ENCODE peak calls at places on chromosomes 5 and 9, in eight cellular contexts. Q is cardiac muscle cell; X is upper lobe of right lung; D is tibial nerve; W is ovary; I is CD8-positive, alpha-beta T cell; V is lower lobe of right lung; J is heart left ventricle. S is an unnamed sample.

GRCh38 chr5:173771743-173772406 is 116.3 kb upstream of the CPEB4 start:
- DNase-seq in J (no peak), Q (no peak), D (no peak), X (no peak), I (no peak), V (no peak), W (no peak), S (no peak)

GRCh38 chr9:37582548-37583157 is 6.5 kb upstream of the FBXO10 start:
- DNase-seq in W (no peak), D (no peak), J (no peak), I (no peak), V (no peak), Q (peak; percentile 51), X (no peak), S (peak; percentile 58)

GRCh38 chr9:136403538-136403914 is 3.6 kb upstream of the SNAPC4 start:
- DNase-seq in W (no peak), I (peak; percentile 72), J (no peak), Q (no peak), V (no peak), X (no peak), D (no peak), S (peak; percentile 33)

GRCh38 chr9:134992755-134993124 is 75.0 kb upstream of the FCN1 start:
- DNase-seq in W (peak; percentile 34), I (no peak), J (no peak), Q (no peak), V (peak; percentile 66), X (peak; percentile 87), D (peak; percentile 65), S (no peak)

GRCh38 chr9:27227192-27227591 is 69.8 kb downstream of the EQTN start:
- DNase-seq in J (no peak), D (no peak), Q (no peak), I (no peak), X (no peak), W (no peak), V (no peak), S (no peak)

GRCh38 chr9:85536076-85536475 is 205.7 kb downstream of the AGTPBP1 start:
- DNase-seq in Q (no peak), I (no peak), X (no peak), W (no peak), J (no peak), D (no peak), V (peak; percentile 62), S (no peak)

GRCh38 chr5:96851312-96852062 is 24.8 kb upstream of the ERAP2 start:
- DNase-seq in J (no peak), D (no peak), X (no peak), I (no peak), W (no peak), Q (no peak), V (no peak), S (no peak)

GRCh38 chr9:83154087-83154736 is 91.3 kb upstream of the RASEF start:
- DNase-seq in J (no peak), X (no peak), I (no peak), Q (no peak), V (no peak), W (no peak), D (no peak), S (no peak)

GRCh38 chr9:10251490-10251889 is 361.3 kb downstream of the PTPRD start:
- DNase-seq in V (no peak), X (no peak), J (no peak), D (no peak), Q (no peak), I (no peak), W (no peak), S (no peak)

GRCh38 chr5:151162794-151163193 is 5.2 kb upstream of the ANXA6 start:
- DNase-seq in X (no peak), W (no peak), V (no peak), I (no peak), J (no peak), Q (no peak), D (no peak), S (no peak)

GRCh38 chr9:112887377-112887776 is 3.3 kb downstream of the SLC46A2 start:
- DNase-seq in D (no peak), X (no peak), I (no peak), W (no peak), V (peak; percentile 71), Q (no peak), J (no peak), S (no peak)

GRCh38 chr5:34474573-34475021 is 181.5 kb upstream of the RAI14 start:
- DNase-seq in J (no peak), W (no peak), Q (peak; percentile 55), D (no peak), I (no peak), X (no peak), V (no peak), S (peak; percentile 63)

GRCh38 chr9:133767008-133767407 is 28.9 kb upstream of the SARDH start:
- DNase-seq in Q (no peak), J (no peak), W (no peak), I (no peak), D (no peak), V (no peak), X (no peak), S (no peak)

DNA sequence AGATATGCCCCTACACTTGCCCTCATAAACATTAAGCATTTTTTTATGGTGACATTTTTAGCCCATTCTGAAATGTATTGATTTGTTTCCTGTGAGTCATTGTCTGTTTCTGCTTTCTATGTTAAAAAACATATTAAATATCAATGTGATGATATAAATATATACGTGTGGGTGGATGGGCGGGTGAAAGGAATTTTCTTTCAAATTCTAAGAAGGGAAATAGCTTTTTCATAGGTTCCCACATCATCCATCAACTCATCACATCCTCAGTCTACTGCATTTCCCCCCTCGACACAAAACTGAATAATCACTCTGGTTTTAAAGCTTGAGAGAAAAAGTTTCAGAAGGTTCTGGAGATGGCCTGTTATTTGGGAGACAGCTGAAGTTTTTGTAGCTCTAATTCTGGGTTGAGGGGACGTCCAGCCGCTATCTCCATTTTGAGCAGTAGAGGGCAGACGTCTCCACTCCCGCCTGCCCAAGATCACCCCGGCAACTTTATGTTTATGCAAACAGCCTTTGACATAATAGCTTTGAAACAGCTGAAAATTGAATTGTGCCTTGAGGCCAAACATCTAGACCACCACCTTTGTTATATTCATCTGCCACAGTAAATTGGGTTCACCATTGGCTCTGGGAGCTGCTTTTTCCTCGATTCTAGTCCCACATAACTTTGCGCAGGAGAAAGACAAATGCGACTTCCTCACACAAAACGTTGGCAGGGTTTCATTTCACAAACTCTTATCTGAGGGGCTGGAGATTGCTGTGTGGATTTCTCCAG is 216.2 kb upstream of the CLINT1 start:
- DNase-seq in X (no peak), V (no peak), J (peak; percentile 57), Q (peak; percentile 59), D (peak; percentile 35), I (peak; percentile 39), W (peak; percentile 77), S (peak; percentile 44)
- H3K4me3 ChIP-seq in X (peak overlapping the region; percentile 14), V (peak overlapping the region; percentile 22), J (peak overlapping the region; percentile 42), Q (no peak overlapping the region), D (no peak overlapping the region), I (no peak overlapping the region), W (peak overlapping the region; percentile 32), S (no peak overlapping the region)

GRCh38 chr5:67795781-67796477 is 419.6 kb upstream of the PIK3R1 start:
- DNase-seq in I (no peak), X (no peak), J (no peak), W (no peak), D (no peak), V (no peak), Q (no peak), S (no peak)
- H3K36me3 ChIP-seq in I (no peaks in the 10 kb centered on the region), X (no peaks in the 10 kb centered on the region), J (no peaks in the 10 kb centered on the region), W (no peaks in the 10 kb centered on the region), D (no peaks in the 10 kb centered on the region), V (no peaks in the 10 kb centered on the region), Q (no peaks in the 10 kb centered on the region), S (no peaks in the 10 kb centered on the region)

GRCh38 chr5:112917453-112918005 is 4.5 kb downstream of the REEP5 start:
- DNase-seq in Q (peak; percentile 13), J (no peak), D (no peak), I (no peak), W (no peak), V (no peak), X (no peak), S (no peak)
- H3K27ac ChIP-seq in Q (peak overlapping the region; percentile 79), J (peak overlapping the region; percentile 60), D (no peak overlapping the region), I (no peak overlapping the region), W (no peak overlapping the region), V (no peak overlapping the region), X (no peak overlapping the region), S (no peak overlapping the region)

DNA sequence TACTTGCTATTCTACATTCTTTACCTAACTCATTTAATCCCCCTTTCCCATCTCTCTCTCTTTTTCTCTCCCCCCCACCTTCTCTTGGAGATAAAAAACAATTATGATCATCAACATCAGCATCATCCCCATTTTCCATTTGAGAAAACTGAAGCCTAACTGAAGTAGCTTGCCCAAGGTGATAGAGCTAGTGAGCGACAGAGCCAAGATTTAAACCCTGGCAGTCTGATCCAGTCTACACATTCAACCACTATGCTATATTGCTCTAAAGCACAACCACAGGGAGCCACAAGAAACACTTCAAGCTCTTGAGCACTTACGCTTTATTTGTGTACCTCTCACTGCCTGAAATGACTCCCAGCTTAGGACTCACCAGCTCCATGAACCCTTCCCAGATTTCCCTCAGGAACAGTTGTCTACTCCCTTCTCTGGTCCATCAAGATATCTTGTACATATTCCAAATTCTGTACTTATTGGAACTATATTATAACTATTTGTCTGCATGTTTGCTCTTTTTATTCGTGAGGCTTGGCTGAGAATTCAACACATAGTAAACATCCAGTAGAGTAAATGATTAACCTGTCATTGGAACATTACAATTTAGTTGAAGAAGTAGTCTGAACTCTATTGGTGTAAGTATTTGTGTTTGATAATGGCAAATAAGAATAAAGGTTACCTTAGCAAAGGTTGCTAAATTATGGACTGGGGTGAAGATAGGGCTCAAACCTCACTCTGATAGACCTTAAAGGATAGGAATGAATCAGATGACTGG is 164.8 kb downstream of the EFNA5 start:
- DNase-seq in V (no peak), I (no peak), W (no peak), D (no peak), J (no peak), X (no peak), Q (peak; percentile 28), S (peak; percentile 48)
- H3K4me3 ChIP-seq in V (no peak overlapping the region), I (no peak overlapping the region), W (no peak overlapping the region), D (no peak overlapping the region), J (no peak overlapping the region), X (no peak overlapping the region), Q (no peak overlapping the region), S (no peak overlapping the region)

S was measured in small intestine.